ENCODE peak calls at places on chromosomes 1 and 21, in ten cellular contexts. W is cardiac fibroblast, R is fibroblast of mammary gland, X is WTC11, D is cardiac muscle cell, J is adrenal gland, C is neural crest cell, Q is body of pancreas, F is GM12878, O is osteoblast. Z is an unnamed sample.

GRCh38 chr1:234649432-234650081 is 39.6 kb upstream of the IRF2BP2 start:
- DNase-seq in D (no peak), C (no peak), R (peak), W (no peak), J (no peak), Q (no peak), F (no peak), X (no peak), O (no peak), Z (no peak)

GRCh38 chr1:84960371-84960770 is 36.5 kb downstream of the MCOLN2 start:
- DNase-seq in R (peak), F (no peak), J (peak), O (peak), D (peak), C (no peak), Q (no peak), X (no peak), W (peak), Z (no peak)

GRCh38 chr1:43779266-43779665 is 71.9 kb downstream of the ST3GAL3 start:
- DNase-seq in R (no peak), J (no peak), X (no peak), D (no peak), O (no peak), F (no peak), W (no peak), Q (no peak), C (no peak), Z (no peak)

GRCh38 chr1:168520052-168520751 is 23.6 kb downstream of the XCL2 start:
- DNase-seq in W (no peak), X (peak), Q (no peak), D (peak), C (no peak), F (no peak), R (no peak), J (no peak), O (no peak), Z (no peak)

GRCh38 chr1:186454996-186455395 is 5.9 kb downstream of the PDC start:
- DNase-seq in W (no peak), O (peak), R (no peak), X (no peak), J (no peak), D (no peak), F (no peak), Q (peak), C (no peak), Z (no peak)

GRCh38 chr1:208921259-208921658 is 662.3 kb upstream of the CAMK1G start:
- DNase-seq in R (no peak), O (no peak), D (no peak), C (no peak), F (no peak), X (no peak), W (no peak), Q (no peak), J (no peak), Z (no peak)

GRCh38 chr1:118945460-118945859 is 42.7 kb downstream of the TBX15 start:
- DNase-seq in X (no peak), W (peak), D (no peak), J (no peak), Q (no peak), F (no peak), O (no peak), C (no peak), R (peak), Z (no peak)

GRCh38 chr1:201536542-201536941 is 2.4 kb upstream of the NAV1 start:
- DNase-seq in D (no peak), C (no peak), R (peak), O (peak), F (no peak), J (peak), Q (no peak), W (peak), X (no peak), Z (no peak)

GRCh38 chr21:14842641-14843040 is 222.2 kb downstream of the NRIP1 start:
- DNase-seq in O (no peak), R (no peak), C (no peak), W (no peak), F (no peak), J (no peak), X (no peak), Q (no peak), D (no peak), Z (no peak)

GRCh38 chr1:226820935-226821718 is 49.3 kb upstream of the PSEN2 start:
- DNase-seq in D (no peak), J (peak), W (peak), O (peak), Q (peak), C (no peak), F (no peak), R (peak), X (no peak), Z (peak)

GRCh38 chr1:13922440-13922839 is 222.5 kb downstream of the PRDM2 start:
- DNase-seq in F (no peak), C (no peak), J (peak), O (no peak), W (no peak), Q (no peak), D (no peak), R (peak), X (no peak), Z (no peak)

GRCh38 chr21:45299026-45299863 is 11.6 kb upstream of the POFUT2 start:
- DNase-seq in W (peak), D (no peak), C (no peak), X (no peak), J (no peak), O (peak), R (no peak), Q (no peak), F (no peak), Z (no peak)

GRCh38 chr1:55317673-55318072 is 102.5 kb upstream of the USP24 start:
- DNase-seq in D (no peak), W (no peak), O (no peak), F (no peak), X (no peak), Q (no peak), R (no peak), J (no peak), C (no peak), Z (no peak)

GRCh38 chr1:6358144-6358624 is 35.4 kb downstream of the ACOT7 start:
- DNase-seq in X (no peak), O (peak), J (no peak), W (peak), D (no peak), F (no peak), Q (no peak), C (no peak), R (peak), Z (no peak)

GRCh38 chr1:225713281-225713680 is 60.4 kb upstream of the ENAH start:
- DNase-seq in X (no peak), Q (no peak), C (no peak), F (no peak), D (no peak), O (no peak), W (no peak), J (no peak), R (no peak), Z (no peak)

GRCh38 chr21:29351691-29352090 is 53.0 kb downstream of the BACH1 start:
- DNase-seq in Q (peak), R (no peak), F (no peak), O (peak), D (peak), J (no peak), X (no peak), C (no peak), W (peak), Z (peak)

GRCh38 chr1:12186277-12186985 is 19.6 kb downstream of the TNFRSF1B start:
- DNase-seq in F (no peak), C (no peak), W (no peak), O (no peak), J (no peak), X (no peak), D (no peak), R (no peak), Q (no peak), Z (no peak)

GRCh38 chr21:37478821-37479220 is 112.2 kb downstream of the DYRK1A start:
- DNase-seq in R (no peak), O (no peak), C (no peak), D (no peak), F (no peak), W (no peak), Q (no peak), J (no peak), X (no peak), Z (no peak)

GRCh38 chr1:235624751-235625192 is 24.8 kb downstream of the GNG4 start:
- DNase-seq in O (no peak), W (peak), Q (no peak), F (no peak), X (no peak), D (no peak), J (peak), R (peak), C (no peak), Z (no peak)

GRCh38 chr21:38291875-38292274 is 35.1 kb downstream of the KCNJ15 start:
- DNase-seq in R (no peak), J (no peak), C (no peak), Q (no peak), F (no peak), O (no peak), X (no peak), W (no peak), D (no peak), Z (no peak)

GRCh38 chr1:171913385-171913784 is 72.1 kb downstream of the DNM3 start:
- DNase-seq in R (peak), C (no peak), X (no peak), Q (peak), D (no peak), O (no peak), J (peak), W (peak), F (no peak), Z (no peak)

GRCh38 chr1:114153051-114153620 is 533 bp downstream of the SYT6 start:
- DNase-seq in D (peak), O (peak), J (no peak), F (no peak), C (peak), R (no peak), Q (peak), X (no peak), W (no peak), Z (no peak)

DNA sequence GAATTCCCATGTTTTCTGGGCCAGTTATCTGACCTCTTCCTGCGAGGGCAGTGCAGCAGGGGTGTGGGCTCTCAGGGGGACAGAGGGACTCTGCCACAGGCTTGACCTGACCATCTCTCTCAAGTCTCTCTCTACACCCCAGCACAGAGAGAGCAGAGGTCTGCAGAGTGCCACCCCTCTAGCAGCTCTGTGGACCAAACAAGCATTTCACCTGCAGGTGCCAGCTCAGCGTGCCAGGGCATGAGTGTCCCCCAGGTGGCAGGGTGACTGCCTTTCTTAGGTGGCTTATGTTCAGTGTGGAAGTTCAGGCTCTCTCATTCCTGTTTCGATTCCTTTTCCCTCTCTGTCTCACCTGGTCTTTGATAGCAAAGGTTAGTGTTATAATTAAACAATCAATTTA is 191.3 kb downstream of the CACNA1E start:
- DNase-seq in D (no peak), J (no peak), O (no peak), C (no peak), Q (no peak), F (no peak), X (no peak), R (no peak), W (no peak), Z (no peak)
- TF ChIP-seq CTCF in D (no peak), J (no peak), O (no peak), C (no peak), Q (no peak), F (no peak), X (no peak), R (no peak), W (no peak), Z (no peak)

GRCh38 chr1:156751724-156752481 is 428 bp upstream of the HDGF start:
- DNase-seq in R (peak), W (peak), J (peak), D (peak), C (peak), X (peak), Q (peak), F (peak), O (peak), Z (peak)
- TF ChIP-seq CTCF in R (no peak), W (no peak), J (peak), D (peak), C (no peak), X (no peak), Q (peak), F (peak), O (no peak), Z (peak)

GRCh38 chr1:78687315-78687714 is 37.7 kb downstream of the IFI44 start:
- DNase-seq in J (no peak), X (no peak), R (no peak), O (no peak), C (no peak), D (no peak), F (no peak), Q (no peak), W (no peak), Z (no peak)

GRCh38 chr1:78691995-78692747 is 42.5 kb downstream of the IFI44 start:
- DNase-seq in C (no peak), O (peak), Q (no peak), R (peak), D (no peak), X (no peak), W (no peak), F (no peak), J (no peak), Z (no peak)

GRCh38 chr1:78687914-78688313 is 38.3 kb downstream of the IFI44 start:
- DNase-seq in R (peak), O (no peak), X (no peak), D (no peak), F (no peak), J (no peak), Q (no peak), C (no peak), W (no peak), Z (no peak)

GRCh38 chr1:78690516-78690915 is 40.9 kb downstream of the IFI44 start:
- DNase-seq in X (no peak), J (no peak), Q (no peak), W (no peak), D (no peak), F (no peak), O (no peak), C (no peak), R (no peak), Z (no peak)

GRCh38 chr1:78688701-78689100 is 39.1 kb downstream of the IFI44 start:
- DNase-seq in O (no peak), D (no peak), C (no peak), W (peak), X (no peak), F (no peak), R (peak), J (no peak), Q (no peak), Z (no peak)
- TF ChIP-seq CTCF in O (peak), D (peak), C (no peak), W (peak), X (no peak), F (no peak), R (peak), J (peak), Q (no peak), Z (no peak)

GRCh38 chr21:23160914-23161313 is 2162.7 kb downstream of the NCAM2 start:
- DNase-seq in Q (no peak), J (no peak), W (no peak), D (no peak), C (no peak), X (no peak), R (no peak), O (no peak), F (no peak), Z (no peak)
- TF ChIP-seq CTCF in Q (no peak), J (no peak), W (no peak), D (no peak), C (no peak), X (no peak), R (no peak), O (no peak), F (no peak), Z (no peak)

DNA sequence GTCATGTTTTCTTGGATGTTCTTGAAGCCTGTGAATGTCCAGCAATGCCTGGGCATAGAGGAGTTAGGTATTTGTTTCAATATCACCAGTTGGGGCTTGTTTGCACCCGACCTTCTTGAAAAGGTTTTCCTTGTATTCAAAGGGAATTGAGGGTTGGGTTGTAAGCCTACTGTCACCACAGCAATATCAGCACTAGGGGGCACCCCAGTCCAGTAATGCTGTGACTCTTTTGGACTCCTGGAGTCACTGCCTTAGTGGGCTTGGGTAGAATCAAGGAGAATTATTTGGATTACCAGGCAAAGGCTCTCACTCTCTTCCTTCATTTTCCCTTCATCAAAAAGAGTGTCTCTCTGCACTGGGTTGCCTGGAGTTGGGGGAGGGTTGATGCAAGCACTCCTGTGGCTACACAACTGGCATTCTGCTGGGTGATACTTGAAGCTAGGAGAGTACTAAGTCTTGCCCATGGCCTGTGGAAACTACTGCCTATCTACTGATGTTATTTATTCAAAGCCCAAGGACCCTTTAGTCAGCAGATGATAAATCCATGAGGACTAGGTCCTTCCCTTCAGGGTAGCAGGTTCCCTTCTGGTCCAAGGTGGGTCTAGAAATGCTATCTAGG is 34.5 kb downstream of the OR10R2 start:
- DNase-seq in X (peak), W (peak), O (peak), C (peak), J (peak), Q (no peak), R (peak), F (peak), D (peak), Z (no peak)
- TF ChIP-seq CTCF in X (peak), W (peak), O (peak), C (peak), J (peak), Q (no peak), R (peak), F (peak), D (peak), Z (peak)

DNA sequence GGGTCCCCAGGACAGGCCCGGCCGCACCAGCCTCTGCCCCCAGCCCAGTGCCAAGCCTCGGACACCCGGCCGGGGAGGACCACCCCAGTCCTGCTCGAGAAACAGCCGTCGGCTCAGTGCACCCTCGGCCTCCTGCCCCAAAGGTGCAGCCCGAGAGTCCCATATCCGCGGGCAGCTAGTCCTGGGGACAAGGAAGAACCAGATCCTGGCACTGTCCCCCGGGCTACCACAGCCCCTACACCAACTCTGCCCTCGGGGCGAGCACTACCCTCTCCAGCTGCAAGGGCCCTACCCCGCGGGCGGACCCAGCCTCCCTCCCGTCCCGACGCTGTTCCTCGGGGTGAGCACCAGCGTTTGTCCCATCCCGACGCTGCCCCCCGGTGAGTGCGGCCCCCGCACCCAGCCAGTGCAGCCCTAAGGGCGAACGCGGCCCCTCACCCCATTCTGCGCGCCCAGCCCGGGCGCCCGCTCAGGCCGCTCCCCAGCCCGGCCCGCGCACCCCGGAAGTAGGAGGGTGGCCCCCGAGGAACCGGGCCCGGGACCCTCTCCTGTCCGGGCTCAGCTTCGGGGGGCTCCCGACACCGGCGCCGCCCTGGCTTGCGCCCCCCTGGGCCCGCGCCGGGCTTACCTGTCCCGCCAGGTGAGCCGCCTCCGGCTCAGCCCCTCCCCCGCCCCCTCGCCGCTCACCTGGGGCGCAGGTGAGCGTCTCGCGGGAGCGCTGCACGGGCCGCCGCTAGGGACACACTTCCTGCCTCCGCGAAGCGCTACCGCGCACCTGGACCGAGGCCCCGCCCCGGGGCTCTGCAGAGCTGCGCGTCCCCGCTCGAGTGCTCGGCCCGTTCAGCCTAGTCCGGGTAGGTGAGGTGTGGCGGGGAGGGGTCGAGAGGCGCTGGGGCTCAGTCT is at the start of gene KDF1:
- DNase-seq in Q (peak), J (no peak), W (no peak), X (peak), O (no peak), R (no peak), C (no peak), F (no peak), D (peak), Z (peak)
- TF ChIP-seq CTCF in Q (peak), J (peak), W (no peak), X (no peak), O (no peak), R (no peak), C (no peak), F (no peak), D (no peak), Z (no peak)

DNA sequence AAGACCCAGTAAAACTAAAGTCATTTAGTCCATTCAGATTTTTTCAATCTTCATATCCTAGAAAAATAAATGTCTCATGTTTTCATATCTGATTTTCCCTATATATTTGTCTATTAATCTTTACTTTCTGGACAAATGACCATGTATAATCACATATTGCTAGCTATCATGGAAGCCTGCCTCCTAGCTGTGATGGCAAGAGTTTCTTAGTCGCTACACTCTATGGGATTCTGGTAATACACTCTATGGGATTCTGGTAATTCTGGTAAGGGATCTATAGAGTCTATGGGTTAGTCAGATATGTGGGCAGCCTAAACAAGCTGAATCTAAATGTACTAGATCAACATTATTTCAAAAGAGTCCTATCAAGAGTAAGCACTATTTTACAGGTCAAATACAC is 198.7 kb upstream of the LHX8 start:
- DNase-seq in F (no peak), R (no peak), D (no peak), W (no peak), Q (no peak), C (no peak), X (no peak), J (no peak), O (no peak), Z (no peak)
- TF ChIP-seq CTCF in F (no peak), R (no peak), D (no peak), W (no peak), Q (no peak), C (no peak), X (no peak), J (no peak), O (no peak), Z (no peak)